ENCODE peak calls at places on chromosomes 13 and 19, in five cellular contexts. X is upper lobe of right lung, M is neural progenitor cell, N is left ventricle myocardium inferior, K is heart right ventricle. J is an unnamed sample. For H3K4me1, the result is how much of the 10 kb centered on the place peaks cover.

GRCh38 chr13:20191311-20191901 is 1.3 kb downstream of the GJB2 start:
- DNase-seq in M (no peak), N (no peak), X (peak), K (no peak), J (no peak)

GRCh38 chr13:65597839-65598818 is 1632.0 kb downstream of the PCDH9 start:
- DNase-seq in X (no peak), K (no peak), N (no peak), M (peak), J (no peak)

GRCh38 chr13:105979586-105979985 is 555.9 kb downstream of the EFNB2 start:
- DNase-seq in M (peak), K (no peak), X (no peak), N (no peak), J (peak)

GRCh38 chr13:108102771-108103170 is 112.6 kb downstream of the LIG4 start:
- DNase-seq in X (no peak), N (no peak), K (no peak), M (no peak), J (no peak)

GRCh38 chr13:106052200-106052767 is 483.2 kb downstream of the EFNB2 start:
- DNase-seq in K (no peak), X (no peak), N (no peak), M (peak), J (no peak)

GRCh38 chr13:43587376-43587775 is 199.4 kb downstream of the ENOX1 start:
- DNase-seq in X (no peak), N (no peak), K (no peak), M (no peak), J (no peak)

GRCh38 chr19:44737238-44738160 is 11.0 kb upstream of the BCL3 start:
- DNase-seq in N (no peak), K (no peak), X (no peak), M (no peak), J (no peak)

GRCh38 chr13:32538621-32539246 is at the start of gene N4BP2L2:
- DNase-seq in N (peak), K (peak), M (peak), X (peak), J (peak)

GRCh38 chr13:23384111-23384510 is 49.4 kb downstream of the SACS start:
- DNase-seq in N (no peak), M (no peak), X (no peak), K (no peak), J (no peak)

GRCh38 chr19:50909240-50910070 is 1.7 kb downstream of the KLK4 start:
- DNase-seq in K (no peak), X (no peak), M (peak), N (no peak), J (peak)

GRCh38 chr13:31587696-31588266 is 151.5 kb upstream of the RXFP2 start:
- DNase-seq in N (no peak), M (no peak), X (no peak), K (no peak), J (no peak)

GRCh38 chr19:41327076-41327475 is 17.1 kb downstream of the CCDC97 start:
- DNase-seq in M (no peak), X (no peak), N (no peak), K (no peak), J (no peak)

GRCh38 chr13:42398542-42398941 is 126.6 kb downstream of the AKAP11 start:
- DNase-seq in N (no peak), M (peak), K (no peak), X (no peak), J (no peak)

GRCh38 chr19:39867952-39868351 is 21.8 kb upstream of the FBL start:
- DNase-seq in K (no peak), M (no peak), N (no peak), X (no peak), J (no peak)

GRCh38 chr19:33022472-33023116 is 42.1 kb downstream of the RHPN2 start:
- DNase-seq in N (no peak), M (peak), K (no peak), X (no peak), J (no peak)

GRCh38 chr19:35002037-35002535 is 2.0 kb downstream of the GRAMD1A start:
- DNase-seq in N (no peak), K (no peak), X (no peak), M (no peak), J (no peak)
- H3K27ac ChIP-seq in N (peak), K (no peak), X (peak), M (no peak), J (peak)

GRCh38 chr13:28338202-28338601 is 156.7 kb downstream of the FLT1 start:
- DNase-seq in X (no peak), K (peak), M (no peak), N (no peak), J (no peak)
- H3K4me1 ChIP-seq in X (under half), K (half or more), M (under half), N (half or more), J (under half)

GRCh38 chr19:48415869-48416268 is 22.4 kb downstream of the GRIN2D start:
- DNase-seq in N (no peak), M (no peak), K (no peak), X (no peak), J (no peak)
- H3K4me3 ChIP-seq in N (peak), M (no peak), K (no peak), X (peak), J (no peak)

GRCh38 chr19:5943623-5944022 is 29.6 kb downstream of the CAPS start:
- DNase-seq in M (no peak), N (no peak), X (no peak), K (no peak), J (no peak)

GRCh38 chr19:5948697-5949564 is 29.0 kb downstream of the RANBP3 start:
- DNase-seq in M (no peak), K (no peak), N (no peak), X (no peak), J (no peak)

GRCh38 chr19:5950744-5951143 is 27.2 kb downstream of the RANBP3 start:
- DNase-seq in N (no peak), M (peak), K (no peak), X (no peak), J (no peak)

GRCh38 chr19:5949792-5950305 is 28.1 kb downstream of the RANBP3 start:
- DNase-seq in N (peak), X (peak), K (peak), M (no peak), J (no peak)

DNA sequence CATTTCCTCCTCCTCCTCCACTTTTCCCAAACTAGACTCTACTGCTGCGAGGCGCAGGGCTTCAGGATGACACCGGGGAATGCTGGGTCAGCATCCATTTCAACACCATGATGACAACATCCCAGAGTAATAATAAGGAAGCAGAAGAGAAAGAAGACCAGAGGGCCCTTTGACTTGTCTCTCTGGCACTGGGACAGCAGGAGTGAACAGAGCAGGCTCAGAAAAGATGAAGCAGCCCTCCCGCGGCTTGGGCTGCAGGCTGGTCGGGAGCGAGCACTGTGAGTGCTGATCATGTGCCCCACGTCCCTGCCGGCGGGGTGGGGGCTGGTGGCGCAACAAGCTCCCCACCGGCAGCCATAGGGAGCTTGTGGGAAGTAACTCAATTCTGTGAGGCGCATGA is 30.5 kb downstream of the RANBP3 start:
- DNase-seq in X (peak), N (peak), K (peak), M (no peak), J (no peak)
- H3K27ac ChIP-seq in X (peak), N (peak), K (no peak), M (no peak), J (peak)

GRCh38 chr19:17826508-17827056 is 5.3 kb upstream of the INSL3 start:
- DNase-seq in X (no peak), N (no peak), K (no peak), M (no peak), J (no peak)
- H3K4me1 ChIP-seq in X (under half), N (under half), K (under half), M (under half), J (under half)

DNA sequence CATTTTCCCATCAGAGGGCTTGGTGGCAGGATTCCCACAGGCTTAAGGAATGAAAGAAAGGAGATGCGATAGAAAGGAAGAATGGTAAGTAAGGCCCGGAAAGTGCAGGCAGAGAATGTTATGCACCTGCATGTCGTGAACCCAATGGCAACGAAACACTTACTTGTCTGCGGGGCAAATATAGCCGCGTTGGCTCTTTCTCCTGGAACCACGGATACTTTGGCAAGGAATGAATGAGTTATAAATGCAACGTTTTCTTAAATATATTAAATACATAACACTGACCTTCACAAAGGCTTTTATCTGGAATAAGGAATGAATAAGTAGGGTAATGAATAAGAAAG is 192.1 kb downstream of the KATNAL1 start:
- DNase-seq in K (no peak), M (no peak), N (no peak), X (no peak), J (no peak)
- H3K4me3 ChIP-seq in K (peak), M (peak), N (peak), X (peak), J (peak)

GRCh38 chr19:3250675-3251074 is 26.2 kb downstream of the CELF5 start:
- DNase-seq in N (no peak), X (no peak), M (no peak), K (no peak), J (no peak)
- H3K27ac ChIP-seq in N (no peak), X (no peak), M (no peak), K (no peak), J (no peak)

GRCh38 chr19:30011051-30011578 is 69.1 kb downstream of the URI1 start:
- DNase-seq in K (no peak), X (no peak), N (no peak), M (peak), J (no peak)

GRCh38 chr19:30006206-30006605 is 64.2 kb downstream of the URI1 start:
- DNase-seq in M (no peak), N (no peak), X (no peak), K (no peak), J (no peak)

GRCh38 chr19:30009013-30009412 is 67.0 kb downstream of the URI1 start:
- DNase-seq in X (no peak), K (no peak), M (no peak), N (no peak), J (no peak)

GRCh38 chr19:30004403-30004802 is 62.4 kb downstream of the URI1 start:
- DNase-seq in M (no peak), K (no peak), X (no peak), N (no peak), J (no peak)

DNA sequence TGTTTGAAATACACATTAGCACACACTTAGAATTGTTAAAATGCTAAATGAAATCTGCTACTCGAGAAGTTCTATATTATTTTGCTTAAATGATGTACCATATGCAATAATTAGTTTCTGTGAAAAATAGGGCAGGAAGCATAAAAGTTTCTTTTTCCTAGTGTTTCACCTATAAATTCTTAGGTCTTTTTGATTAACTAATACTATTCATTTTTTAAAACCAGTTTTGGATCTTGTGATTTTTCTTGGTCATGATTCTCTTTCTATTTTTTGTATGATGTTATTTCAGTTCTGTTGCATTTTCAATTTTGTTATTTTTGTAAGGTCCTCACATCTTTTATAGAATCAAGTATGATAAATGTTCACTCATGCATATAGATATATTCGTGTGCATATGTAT is 66.1 kb downstream of the URI1 start:
- DNase-seq in N (no peak), M (no peak), X (no peak), K (no peak), J (no peak)
- H3K4me1 ChIP-seq in N (under half), M (under half), X (under half), K (under half), J (under half)

GRCh38 chr19:17726914-17727773 is 7.9 kb downstream of the MAP1S start:
- DNase-seq in K (no peak), X (no peak), M (no peak), N (no peak), J (no peak)
- H3K4me3 ChIP-seq in K (no peak), X (no peak), M (no peak), N (no peak), J (no peak)

J was measured in prostate gland.